ENCODE peak calls at places on chromosome 15, in seven cellular contexts. U is stimulated activated CD4-positive, alpha-beta T cell treated with anti-CD3 and anti-CD28 coated beads, Interleukin-1b, Interleukin-23, amount 100 ng/mL, for 1 hour; X is activated CD4-positive, CD25-positive, alpha-beta regulatory T cell treated with anti-CD3 and anti-CD28 coated beads, Interleukin-2, amount 50 U/mL, for 16 hours; J is EH; W is choroid plexus epithelial cell; Y is stimulated activated naive B cell treated with anti-CD40 and anti-IgM and Interleukin-4, amounts not matched to agents 10 μg/mL and 1 μg/mL and 100 μg/mL, for 72 hours; B is activated naive CD8-positive, alpha-beta T cell treated with anti-CD3 and anti-CD28 coated beads, Interleukin-2, amount 50 U/mL, for 24 hours. I is an unnamed sample.

GRCh38 chr15:48722764-48723661 is 77.5 kb upstream of the FBN1 start:
- DNase-seq in U (no peak), X (no peak), J (peak), W (peak), Y (no peak), B (no peak), I (no peak)

GRCh38 chr15:64017082-64017588 is 29.1 kb downstream of the DAPK2 start:
- DNase-seq in U (no peak), X (no peak), J (peak), W (peak), Y (no peak), B (no peak), I (no peak)

GRCh38 chr15:56234804-56235203 is 8.9 kb downstream of the RFX7 start:
- DNase-seq in U (no peak), X (no peak), J (no peak), W (peak), Y (no peak), B (no peak), I (no peak)

GRCh38 chr15:67125589-67126502 is 60.4 kb downstream of the SMAD3 start:
- DNase-seq in U (no peak), X (no peak), J (peak), W (peak), Y (no peak), B (no peak), I (no peak)

GRCh38 chr15:99537344-99537743 is 28.4 kb upstream of the MEF2A start:
- DNase-seq in U (no peak), X (no peak), J (peak), W (peak), Y (no peak), B (no peak), I (no peak)

GRCh38 chr15:92811514-92811913 is 88.6 kb upstream of the CHD2 start:
- DNase-seq in U (no peak), X (no peak), J (no peak), W (no peak), Y (no peak), B (no peak), I (no peak)

GRCh38 chr15:85592148-85592547 is 202.6 kb downstream of the KLHL25 start:
- DNase-seq in U (no peak), X (no peak), J (peak), W (peak), Y (no peak), B (no peak), I (no peak)

GRCh38 chr15:51874751-51875644 is 45.5 kb downstream of the TMOD3 start:
- DNase-seq in U (no peak), X (no peak), J (peak), W (peak), Y (no peak), B (no peak), I (no peak)

GRCh38 chr15:77610731-77611130 is 22.0 kb downstream of the LINGO1 start:
- DNase-seq in U (no peak), X (no peak), J (no peak), W (no peak), Y (no peak), B (no peak), I (no peak)

GRCh38 chr15:72231847-72232461 is 964 bp upstream of the PKM start:
- DNase-seq in U (no peak), X (no peak), J (peak), W (peak), Y (no peak), B (peak), I (no peak)

GRCh38 chr15:74333093-74333492 is 34.4 kb downstream of the CYP11A1 start:
- DNase-seq in U (no peak), X (no peak), J (no peak), W (no peak), Y (no peak), B (no peak), I (no peak)

GRCh38 chr15:85086855-85087254 is 105.2 kb downstream of the PDE8A start:
- DNase-seq in U (no peak), X (no peak), J (no peak), W (no peak), Y (no peak), B (no peak), I (no peak)

GRCh38 chr15:79090487-79091203 is at the start of gene RASGRF1:
- DNase-seq in U (no peak), X (no peak), J (no peak), W (peak), Y (no peak), B (no peak), I (peak)

GRCh38 chr15:67177750-67178149 is 76.7 kb downstream of the AAGAB start:
- DNase-seq in U (no peak), X (no peak), J (peak), W (peak), Y (no peak), B (no peak), I (no peak)

GRCh38 chr15:93068581-93069199 is 20.3 kb downstream of the RGMA start:
- DNase-seq in U (no peak), X (no peak), J (no peak), W (no peak), Y (no peak), B (no peak), I (no peak)

GRCh38 chr15:43471975-43472374 is 21.0 kb downstream of the TP53BP1 start:
- DNase-seq in U (no peak), X (no peak), J (no peak), W (no peak), Y (no peak), B (no peak), I (no peak)

GRCh38 chr15:76059320-76060097 is at the start of gene TMEM266:
- DNase-seq in U (no peak), X (no peak), J (peak), W (peak), Y (peak), B (peak), I (peak)

GRCh38 chr15:28974142-28974541 is 88.4 kb downstream of the APBA2 start:
- DNase-seq in U (no peak), X (no peak), J (no peak), W (no peak), Y (no peak), B (peak), I (no peak)

GRCh38 chr15:39925112-39925830 is 5.2 kb upstream of the GPR176 start:
- DNase-seq in U (no peak), X (no peak), J (peak), W (peak), Y (no peak), B (no peak), I (no peak)

GRCh38 chr15:42359990-42360389 is 689 bp downstream of the CAPN3 start:
- DNase-seq in U (no peak), X (no peak), J (no peak), W (no peak), Y (no peak), B (no peak), I (no peak)

GRCh38 chr15:95375281-95375680 is 955.2 kb upstream of the NR2F2 start:
- DNase-seq in U (no peak), X (no peak), J (peak), W (no peak), Y (no peak), B (no peak), I (no peak)

GRCh38 chr15:96047255-96047931 is 283.1 kb upstream of the NR2F2 start:
- DNase-seq in U (no peak), X (no peak), J (peak), W (peak), Y (no peak), B (no peak), I (no peak)

GRCh38 chr15:39208187-39208586 is 372.7 kb upstream of the THBS1 start:
- DNase-seq in U (no peak), X (no peak), J (no peak), W (no peak), Y (no peak), B (no peak), I (no peak)

GRCh38 chr15:57820119-57820518 is 113.6 kb downstream of the POLR2M start:
- DNase-seq in U (no peak), X (no peak), J (peak), W (no peak), Y (no peak), B (no peak), I (no peak)

GRCh38 chr15:85692873-85693272 is 101.9 kb downstream of the KLHL25 start:
- DNase-seq in U (no peak), X (no peak), J (no peak), W (no peak), Y (peak), B (no peak), I (no peak)

GRCh38 chr15:74869726-74870407 is 3.3 kb downstream of the SCAMP2 start:
- DNase-seq in U (no peak), X (no peak), J (peak), W (peak), Y (peak), B (peak), I (no peak)

GRCh38 chr15:72967397-72967796 is 84.9 kb upstream of the NEO1 start:
- DNase-seq in U (no peak), X (no peak), J (no peak), W (no peak), Y (no peak), B (no peak), I (no peak)

GRCh38 chr15:77066961-77067690 is 3.8 kb downstream of the TSPAN3 start:
- DNase-seq in U (no peak), X (no peak), J (peak), W (no peak), Y (no peak), B (no peak), I (no peak)

GRCh38 chr15:83380682-83381081 is 66.5 kb upstream of the SH3GL3 start:
- DNase-seq in U (no peak), X (no peak), J (peak), W (peak), Y (peak), B (peak), I (peak)

GRCh38 chr15:95840004-95840403 is 490.5 kb upstream of the NR2F2 start:
- DNase-seq in U (no peak), X (no peak), J (peak), W (peak), Y (no peak), B (no peak), I (no peak)

GRCh38 chr15:50256188-50257041 is 9.1 kb downstream of the HDC start:
- DNase-seq in U (no peak), X (no peak), J (peak), W (peak), Y (no peak), B (no peak), I (no peak)

GRCh38 chr15:39411102-39411989 is 169.5 kb upstream of the THBS1 start:
- DNase-seq in U (no peak), X (no peak), J (no peak), W (peak), Y (peak), B (peak), I (no peak)

GRCh38 chr15:34610388-34610787 is 26.9 kb upstream of the GOLGA8B start:
- DNase-seq in U (no peak), X (no peak), J (peak), W (peak), Y (no peak), B (no peak), I (no peak)

GRCh38 chr15:96306321-96306720 is 24.2 kb upstream of the NR2F2 start:
- DNase-seq in U (no peak), X (no peak), J (no peak), W (no peak), Y (no peak), B (no peak), I (no peak)

GRCh38 chr15:28001641-28002040 is 97.5 kb downstream of the OCA2 start:
- DNase-seq in U (no peak), X (no peak), J (no peak), W (no peak), Y (no peak), B (no peak), I (no peak)